ENCODE peak calls at places on chromosomes 6 and 20, in six cellular contexts. X is stimulated activated CD4-positive, alpha-beta T cell treated with anti-CD3 and anti-CD28 coated beads, Interleukin-15, amount 100 ng/mL, for 1 hour; R is heart left ventricle; U is PC-9; E is transverse colon; C is activated CD8-positive, alpha-beta memory T cell treated with anti-CD3 and anti-CD28 coated beads for 48 hours. V is an unnamed sample.

GRCh38 chr20:59775221-59776055 is 158.0 kb downstream of the SYCP2 start:
- DNase-seq in U (no peak), E (no peak), C (no peak), X (no peak), R (no peak), V (peak)

GRCh38 chr20:61120595-61121515 is 131.2 kb upstream of the CDH4 start:
- DNase-seq in E (no peak), R (peak), U (peak), C (peak), X (no peak), V (no peak)

GRCh38 chr6:14383393-14384174 is 266.0 kb downstream of the CD83 start:
- DNase-seq in C (no peak), R (no peak), X (no peak), E (no peak), U (no peak), V (no peak)

GRCh38 chr6:81781624-81782023 is 29.1 kb upstream of the TENT5A start:
- DNase-seq in E (no peak), R (no peak), U (no peak), X (no peak), C (no peak), V (no peak)

GRCh38 chr6:49457771-49458170 is 5.3 kb downstream of the MMUT start:
- DNase-seq in X (no peak), R (no peak), E (no peak), U (no peak), C (no peak), V (no peak)

GRCh38 chr6:50030777-50031562 is 9.2 kb upstream of the DEFB110 start:
- DNase-seq in E (no peak), C (no peak), U (no peak), X (no peak), R (no peak), V (peak)

GRCh38 chr20:36852187-36852586 is 23.8 kb upstream of the TLDC2 start:
- DNase-seq in U (no peak), X (no peak), R (peak), E (no peak), C (no peak), V (no peak)

GRCh38 chr6:170532867-170533488 is 20.1 kb downstream of the PSMB1 start:
- DNase-seq in U (no peak), R (no peak), E (no peak), X (no peak), C (no peak), V (no peak)

GRCh38 chr20:32052090-32052791 is at the start of gene HCK:
- DNase-seq in E (peak), C (no peak), U (no peak), X (no peak), R (peak), V (peak)

GRCh38 chr20:45115386-45115774 is 406 bp upstream of the WFDC5 start:
- DNase-seq in R (no peak), C (no peak), U (no peak), E (no peak), X (no peak), V (no peak)

GRCh38 chr6:111482236-111482958 is 621 bp downstream of the REV3L start:
- DNase-seq in U (no peak), R (peak), X (peak), E (peak), C (no peak), V (peak)

GRCh38 chr6:71181565-71181964 is 107.0 kb upstream of the OGFRL1 start:
- DNase-seq in X (no peak), C (no peak), U (peak), R (no peak), E (no peak), V (peak)

GRCh38 chr6:110874880-110875547 is 429 bp downstream of the AMD1 start:
- DNase-seq in R (no peak), E (peak), X (peak), C (peak), U (peak), V (no peak)

GRCh38 chr20:35404614-35405259 is 7.0 kb downstream of the UQCC1 start:
- DNase-seq in E (no peak), U (no peak), C (no peak), X (no peak), R (no peak), V (no peak)

GRCh38 chr6:150895898-150896632 is 30.6 kb downstream of the MTHFD1L start:
- DNase-seq in X (no peak), C (no peak), U (no peak), R (no peak), E (no peak), V (no peak)

GRCh38 chr20:48622421-48622820 is 205.4 kb downstream of the PREX1 start:
- DNase-seq in C (no peak), X (no peak), R (no peak), E (no peak), U (no peak), V (no peak)

GRCh38 chr6:66930559-66931290 is 1223.7 kb upstream of the EYS start:
- DNase-seq in U (no peak), E (no peak), C (no peak), X (no peak), R (no peak), V (no peak)

GRCh38 chr6:89768324-89768723 is 51.3 kb downstream of the MDN1 start:
- DNase-seq in E (no peak), R (no peak), C (no peak), U (no peak), X (no peak), V (no peak)

GRCh38 chr6:168102093-168102985 is 23.3 kb upstream of the FRMD1 start:
- DNase-seq in E (peak), X (no peak), U (no peak), R (peak), C (no peak), V (peak)

GRCh38 chr6:68778356-68779020 is 143.4 kb downstream of the ADGRB3 start:
- DNase-seq in R (peak), C (no peak), U (no peak), X (no peak), E (no peak), V (peak)

GRCh38 chr20:23179766-23180403 is 93.8 kb upstream of the CD93 start:
- DNase-seq in X (no peak), R (no peak), E (no peak), U (no peak), C (no peak), V (no peak)

GRCh38 chr6:165647041-165647440 is 16.0 kb downstream of the PDE10A start:
- DNase-seq in U (no peak), R (no peak), X (no peak), C (no peak), E (no peak), V (no peak)

GRCh38 chr6:124463271-124463670 is 499.0 kb upstream of the RNF217 start:
- DNase-seq in X (no peak), R (no peak), E (no peak), C (no peak), U (no peak), V (no peak)

GRCh38 chr6:44298864-44299263 is 14.3 kb downstream of the AARS2 start:
- DNase-seq in E (no peak), U (no peak), C (no peak), R (no peak), X (no peak), V (no peak)

GRCh38 chr6:170049641-170050491 is 241.0 kb downstream of the DLL1 start:
- DNase-seq in C (no peak), R (peak), X (no peak), E (peak), U (no peak), V (no peak)

GRCh38 chr6:51108563-51109234 is 290.0 kb downstream of the TFAP2B start:
- DNase-seq in U (no peak), R (no peak), X (no peak), E (no peak), C (no peak), V (no peak)

GRCh38 chr20:58374027-58374850 is 14.8 kb upstream of the VAPB start:
- DNase-seq in E (no peak), C (no peak), U (no peak), R (no peak), X (no peak), V (no peak)